ENCODE peak calls at places on chromosomes 13 and 19, in nine cellular contexts. C is foreskin fibroblast, Q is fibroblast of mammary gland, Z is prostate gland, J is lung, O is esophagus muscularis mucosa, E is heart left ventricle, D is cardiac muscle cell, N is neural progenitor cell. Y is an unnamed sample.

GRCh38 chr19:13692096-13692495 is 72.2 kb upstream of the MRI1 start:
- DNase-seq in D (no peak), Q (peak; percentile 77), O (no peak), N (no peak), C (peak; percentile 73), J (no peak), Z (no peak), E (no peak), Y (no peak)

GRCh38 chr13:22061806-22062391 is 391.0 kb downstream of the FGF9 start:
- DNase-seq in Z (no peak), D (no peak), E (no peak), C (no peak), N (no peak), Q (no peak), O (peak; percentile 87), J (no peak), Y (no peak)

GRCh38 chr19:641702-642101 is 2.0 kb downstream of the FGF22 start:
- DNase-seq in Q (no peak), N (no peak), E (no peak), Z (no peak), J (no peak), D (no peak), O (no peak), C (no peak), Y (no peak)

GRCh38 chr13:31433201-31433600 is 233.4 kb downstream of the B3GLCT start:
- DNase-seq in Q (peak; percentile 51), D (no peak), O (no peak), C (peak; percentile 61), N (no peak), Z (no peak), E (no peak), J (no peak), Y (no peak)

GRCh38 chr19:8655340-8655709 is 24.9 kb downstream of the NFILZ start:
- DNase-seq in O (no peak), E (no peak), C (no peak), Z (no peak), J (no peak), D (no peak), Q (no peak), N (no peak), Y (no peak)

GRCh38 chr13:50805805-50806204 is 37.7 kb downstream of the DLEU7 start:
- DNase-seq in J (no peak), D (no peak), C (peak; percentile 11), E (no peak), N (peak; percentile 11), Z (no peak), Q (peak; percentile 32), O (no peak), Y (no peak)

GRCh38 chr19:45863840-45864628 is at the start of gene FOXA3:
- DNase-seq in Q (peak; percentile 38), E (peak; percentile 56), J (no peak), Z (no peak), O (no peak), C (peak; percentile 68), N (peak; percentile 88), D (peak; percentile 62), Y (no peak)

GRCh38 chr19:29524912-29525870 is 603 bp upstream of the VSTM2B start:
- DNase-seq in D (no peak), E (no peak), Z (no peak), N (peak; percentile 66), C (no peak), O (no peak), Q (no peak), J (no peak), Y (no peak)

GRCh38 chr13:36817996-36818395 is 1.0 kb upstream of the RFXAP start:
- DNase-seq in C (no peak), E (no peak), N (no peak), J (no peak), D (no peak), Q (no peak), Z (no peak), O (no peak), Y (no peak)

GRCh38 chr13:36819811-36820140 is 754 bp downstream of the RFXAP start:
- DNase-seq in C (peak; percentile 50), O (no peak), D (peak; percentile 24), J (no peak), Z (peak; percentile 15), Q (peak; percentile 36), N (peak; percentile 61), E (no peak), Y (no peak)

GRCh38 chr13:36820222-36820621 is 1.2 kb downstream of the RFXAP start:
- DNase-seq in E (no peak), Q (no peak), O (no peak), C (no peak), J (no peak), D (no peak), N (no peak), Z (no peak), Y (no peak)

GRCh38 chr13:36818483-36819063 is 449 bp upstream of the RFXAP start:
- DNase-seq in E (no peak), Q (peak; percentile 24), O (no peak), J (no peak), D (no peak), N (no peak), Z (no peak), C (peak; percentile 8), Y (no peak)

DNA sequence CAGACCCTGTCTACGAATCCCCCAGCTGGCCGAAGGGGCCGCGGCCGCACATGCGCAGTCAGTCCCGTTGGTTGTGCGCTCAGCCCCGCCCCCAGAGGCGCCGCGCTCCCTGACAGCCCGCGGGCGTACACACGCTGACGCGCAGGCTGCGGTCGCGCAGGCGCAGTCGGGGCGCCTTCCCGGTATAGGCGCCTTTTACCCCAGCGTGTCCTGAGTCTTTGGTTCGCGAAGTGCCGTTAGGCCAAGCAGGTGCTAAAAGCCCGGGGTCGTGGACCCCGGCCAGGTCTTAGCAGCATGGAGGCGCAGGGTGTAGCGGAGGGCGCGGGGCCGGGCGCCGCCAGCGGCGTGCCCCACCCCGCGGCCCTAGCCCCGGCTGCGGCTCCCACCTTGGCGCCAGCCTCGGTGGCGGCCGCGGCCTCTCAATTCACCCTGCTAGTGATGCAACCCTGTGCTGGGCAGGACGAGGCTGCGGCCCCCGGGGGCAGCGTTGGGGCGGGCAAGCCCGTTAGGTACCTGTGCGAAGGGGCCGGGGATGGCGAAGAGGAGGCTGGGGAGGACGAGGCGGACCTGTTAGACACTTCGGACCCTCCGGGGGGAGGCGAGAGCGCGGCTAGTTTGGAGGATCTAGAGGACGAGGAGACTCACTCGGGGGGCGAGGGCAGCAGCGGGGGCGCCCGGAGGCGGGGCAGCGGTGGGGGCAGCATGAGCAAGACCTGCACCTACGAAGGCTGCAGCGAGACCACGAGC is at the start of gene RFXAP:
- DNase-seq in D (peak; percentile 94), N (peak; percentile 97), Z (peak; percentile 81), E (peak; percentile 96), O (peak; percentile 96), Q (peak; percentile 81), J (peak; percentile 89), C (peak; percentile 95), Y (peak; percentile 17)
- TF ChIP-seq CTCF in D (no peak), N (peak; percentile 22), Z (peak; percentile 37), E (peak; percentile 22), O (peak; percentile 26), Q (no peak), J (no peak), C (no peak), Y (no peak)

DNA sequence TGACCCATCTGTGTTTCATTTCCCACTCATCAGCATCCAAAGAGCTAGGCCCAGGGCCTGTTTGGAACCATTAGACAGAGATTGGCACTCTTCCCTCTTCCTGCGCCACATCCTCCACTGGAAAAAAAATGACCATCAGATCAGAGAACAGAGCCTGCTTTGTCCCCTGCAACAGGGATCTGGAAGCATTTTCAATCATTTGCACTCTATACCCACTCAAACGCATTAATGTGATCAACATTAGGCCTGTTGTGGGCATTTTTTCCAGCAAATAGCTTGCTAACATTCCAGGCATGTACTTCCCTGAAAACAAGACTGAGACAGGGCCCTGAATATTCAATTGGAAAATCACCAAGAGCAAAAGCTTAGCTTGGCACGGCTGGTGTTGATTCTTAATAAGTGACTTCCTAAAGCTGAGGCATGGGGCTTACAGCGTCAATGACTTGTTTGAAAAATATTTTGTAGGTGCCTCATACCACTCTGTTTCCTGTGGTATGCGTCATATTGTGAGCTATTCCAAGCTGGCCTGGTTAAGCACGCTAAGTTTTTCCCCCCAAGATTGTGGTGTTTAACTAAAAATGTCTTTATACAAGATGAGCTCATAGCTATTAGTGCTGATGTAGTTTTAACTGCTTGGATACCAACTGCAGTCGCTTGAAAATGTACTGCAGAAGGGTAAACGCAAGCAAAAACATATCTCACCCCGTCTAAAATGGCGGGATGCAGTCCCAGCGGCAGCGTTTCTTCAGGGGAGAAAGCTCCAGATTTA is 404.4 kb downstream of the SPRY2 start:
- DNase-seq in E (peak; percentile 25), N (no peak), Q (peak; percentile 99), D (no peak), O (no peak), J (peak; percentile 32), Z (peak; percentile 9), C (peak; percentile 99), Y (no peak)
- H3K4me3 ChIP-seq in E (no peak overlapping the region), N (no peak overlapping the region), Q (no peak overlapping the region), D (no peak overlapping the region), O (no peak overlapping the region), J (no peak overlapping the region), Z (no peak overlapping the region), C (no peak overlapping the region), Y (no peak overlapping the region)

GRCh38 chr19:35090160-35090794 is 25.3 kb upstream of the FXYD3 start:
- DNase-seq in Q (peak; percentile 60), C (peak; percentile 80), O (no peak), E (peak; percentile 54), D (peak; percentile 77), N (peak; percentile 78), J (peak; percentile 68), Z (peak; percentile 73), Y (peak; percentile 25)

GRCh38 chr19:35088514-35088913 is 27.1 kb upstream of the FXYD3 start:
- DNase-seq in Q (peak; percentile 68), D (no peak), C (peak; percentile 92), Z (no peak), N (no peak), J (no peak), O (no peak), E (no peak), Y (no peak)

GRCh38 chr19:35093430-35093829 is 22.2 kb upstream of the FXYD3 start:
- DNase-seq in N (no peak), E (no peak), C (no peak), D (no peak), J (no peak), Q (no peak), O (no peak), Z (no peak), Y (no peak)

GRCh38 chr19:35089554-35089953 is 26.1 kb upstream of the FXYD3 start:
- DNase-seq in J (no peak), N (no peak), Q (no peak), D (no peak), O (no peak), C (no peak), E (no peak), Z (no peak), Y (no peak)

DNA sequence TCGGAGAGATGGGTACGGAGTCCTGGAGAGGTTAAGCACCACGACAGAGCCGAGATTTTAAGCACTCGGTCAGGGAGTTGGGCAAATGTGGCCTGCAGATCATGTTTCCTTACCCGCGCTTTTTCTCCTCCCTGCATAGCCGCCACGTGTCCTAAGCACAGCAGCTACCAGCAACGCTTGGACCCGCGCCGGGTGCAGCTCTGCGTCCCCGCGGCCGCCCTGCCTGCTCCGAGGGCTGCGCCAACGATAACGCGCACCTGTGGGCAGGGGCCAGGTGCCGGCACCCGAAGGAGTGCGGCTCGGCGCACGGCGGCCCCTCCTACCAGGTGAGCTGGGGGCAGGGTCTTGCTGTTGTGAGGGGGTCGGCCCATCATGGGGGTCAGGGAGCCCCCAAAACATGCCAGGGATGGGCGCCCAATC is 24.8 kb upstream of the FXYD3 start:
- DNase-seq in C (no peak), J (no peak), N (peak; percentile 66), O (no peak), Z (no peak), D (no peak), Q (no peak), E (no peak), Y (no peak)
- TF ChIP-seq CTCF in C (no peak), J (no peak), N (no peak), O (no peak), Z (peak; percentile 11), D (no peak), Q (no peak), E (no peak), Y (no peak)

GRCh38 chr19:19777692-19778091 is 43.9 kb downstream of the ZNF506 start:
- DNase-seq in D (no peak), N (no peak), O (no peak), Q (no peak), J (no peak), C (no peak), Z (no peak), E (no peak), Y (no peak)
- H3K4me3 ChIP-seq in D (no peak overlapping the region), N (peak overlapping the region; percentile 96), O (no peak overlapping the region), Q (peak overlapping the region; percentile 96), J (no peak overlapping the region), C (peak overlapping the region; percentile 56), Z (no peak overlapping the region), E (peak overlapping the region; percentile 88), Y (peak overlapping the region; percentile 84)